ENCODE peak calls at places on chromosomes 16 and 17, in six cellular contexts. E is GM12878, C is C1 segment of cervical spinal cord, R is uterus, A is NCI-H1105, S is glomerular endothelial cell. M is an unnamed sample.

GRCh38 chr17:14340968-14341412 is 40.1 kb downstream of the HS3ST3B1 start:
- DNase-seq in R (no peak), S (no peak), C (no peak), A (no peak), E (no peak), M (no peak)

GRCh38 chr17:74213897-74214386 is 571 bp downstream of the TTYH2 start:
- DNase-seq in A (no peak), E (no peak), R (peak), S (no peak), C (peak), M (no peak)

GRCh38 chr16:69410285-69410990 is 14.0 kb upstream of the CYB5B start:
- DNase-seq in R (no peak), S (no peak), A (no peak), E (no peak), C (no peak), M (no peak)

GRCh38 chr17:36001862-36002603 is 680 bp upstream of the CCL15 start:
- DNase-seq in C (no peak), S (no peak), E (no peak), R (no peak), A (no peak), M (no peak)

GRCh38 chr17:3603119-3603869 is 5.9 kb downstream of the TRPV1 start:
- DNase-seq in C (no peak), A (no peak), S (peak), R (no peak), E (no peak), M (no peak)

GRCh38 chr17:78658281-78658785 is 81.1 kb upstream of the DNAH17 start:
- DNase-seq in A (no peak), R (no peak), S (no peak), C (no peak), E (no peak), M (no peak)

GRCh38 chr17:60743812-60744211 is 66.2 kb downstream of the BCAS3 start:
- DNase-seq in A (no peak), E (no peak), R (no peak), S (peak), C (peak), M (no peak)

GRCh38 chr16:28824548-28824973 is 1.8 kb downstream of the ATXN2L start:
- DNase-seq in S (no peak), A (no peak), E (no peak), R (no peak), C (no peak), M (no peak)

GRCh38 chr16:75764154-75764768 is 38.0 kb upstream of the CPHXL start:
- DNase-seq in R (peak), S (peak), C (peak), A (peak), E (peak), M (peak)

GRCh38 chr16:20309786-20310185 is 17.5 kb downstream of the GP2 start:
- DNase-seq in R (no peak), E (no peak), C (no peak), A (no peak), S (no peak), M (no peak)

GRCh38 chr17:47012457-47012856 is 33.4 kb upstream of the RPRML start:
- DNase-seq in A (no peak), E (no peak), C (no peak), S (no peak), R (no peak), M (no peak)

GRCh38 chr17:10290046-10290445 is 82.8 kb downstream of the MYH13 start:
- DNase-seq in C (no peak), S (no peak), A (no peak), R (no peak), E (no peak), M (no peak)

GRCh38 chr16:29898135-29898534 is 1.2 kb downstream of the SEZ6L2 start:
- DNase-seq in R (no peak), A (no peak), E (no peak), C (no peak), S (no peak), M (peak)

GRCh38 chr16:11316331-11317015 is 28.8 kb upstream of the RMI2 start:
- DNase-seq in E (no peak), C (no peak), S (no peak), R (no peak), A (no peak), M (no peak)

GRCh38 chr16:69703638-69704037 is 22.7 kb downstream of the NQO1 start:
- DNase-seq in A (no peak), E (no peak), R (no peak), C (no peak), S (no peak), M (no peak)

GRCh38 chr16:67909056-67909742 is 16.1 kb downstream of the PSKH1 start:
- DNase-seq in S (no peak), A (no peak), E (no peak), R (no peak), C (no peak), M (no peak)

GRCh38 chr17:40005527-40005926 is 9.7 kb upstream of the CSF3 start:
- DNase-seq in A (no peak), R (no peak), C (no peak), S (no peak), E (no peak), M (no peak)

GRCh38 chr17:5354310-5354709 is 65.2 kb downstream of the NUP88 start:
- DNase-seq in R (no peak), A (no peak), C (no peak), S (no peak), E (no peak), M (no peak)

GRCh38 chr17:77058016-77058415 is 82.8 kb upstream of the SEC14L1 start:
- DNase-seq in C (no peak), R (no peak), A (no peak), S (no peak), E (no peak), M (no peak)

GRCh38 chr17:61384384-61385090 is 15.1 kb upstream of the TBX2 start:
- DNase-seq in A (no peak), C (no peak), R (no peak), S (no peak), E (no peak), M (no peak)

GRCh38 chr16:30526137-30526822 is at the start of gene ZNF768:
- DNase-seq in C (no peak), R (peak), E (no peak), A (no peak), S (no peak), M (peak)

GRCh38 chr16:10594312-10594950 is 14.0 kb upstream of the EMP2 start:
- DNase-seq in A (peak), C (no peak), S (no peak), E (no peak), R (no peak), M (no peak)

GRCh38 chr16:57066625-57067024 is 25.8 kb upstream of the CPNE2 start:
- DNase-seq in R (no peak), E (no peak), S (no peak), A (no peak), C (no peak), M (no peak)

GRCh38 chr17:3796110-3796821 is 4.7 kb downstream of the ITGAE start:
- DNase-seq in A (no peak), R (no peak), S (no peak), C (no peak), E (peak), M (peak)

GRCh38 chr16:31087971-31088370 is 772 bp downstream of the PRSS53 start:
- DNase-seq in S (no peak), A (no peak), C (no peak), R (no peak), E (no peak), M (no peak)

GRCh38 chr16:31134091-31134571 is 1.4 kb downstream of the PRSS8 start:
- DNase-seq in C (no peak), E (no peak), R (no peak), S (no peak), A (peak), M (no peak)

GRCh38 chr17:78175643-78175981 is 7.2 kb downstream of the SYNGR2 start:
- DNase-seq in C (no peak), R (no peak), S (no peak), E (no peak), A (no peak), M (no peak)

GRCh38 chr17:42287305-42288077 is 807 bp upstream of the STAT5A start:
- DNase-seq in E (peak), C (peak), S (no peak), A (no peak), R (peak), M (no peak)